ENCODE peak calls at places on chromosome 15, in eight cellular contexts. A is stimulated activated CD4-positive, alpha-beta T cell treated with anti-CD3 and anti-CD28 coated beads, Interleukin-4, amount 100 ng/mL, for 1 hour; R is A172; N is sciatic nerve; J is lung; C is neural crest cell; K is pons; G is activated T-helper 1 cell treated with Interleukin-2 at 50 U/mL for 16 hours. U is an unnamed sample.

GRCh38 chr15:65303687-65304392 is 637 bp upstream of the RNU5B-1 start:
- DNase-seq in N (no peak), K (peak; percentile 72), G (peak; percentile 56), A (peak; percentile 61), R (peak; percentile 45), J (peak; percentile 79), C (no peak), U (peak; percentile 76)

GRCh38 chr15:64731012-64731806 is 44.2 kb downstream of the RBPMS2 start:
- DNase-seq in A (peak; percentile 87), K (peak; percentile 66), R (peak; percentile 74), C (peak; percentile 85), J (peak; percentile 87), N (peak; percentile 92), G (peak; percentile 71), U (peak; percentile 83)

GRCh38 chr15:34259557-34259956 is 34.7 kb downstream of the EMC4 start:
- DNase-seq in C (no peak), G (no peak), J (no peak), N (no peak), A (no peak), R (no peak), K (no peak), U (no peak)

GRCh38 chr15:101063212-101063611 is 144.1 kb downstream of the LRRK1 start:
- DNase-seq in N (no peak), A (no peak), J (no peak), R (no peak), C (no peak), K (no peak), G (no peak), U (no peak)

GRCh38 chr15:29569533-29570092 is 252.7 kb downstream of the TJP1 start:
- DNase-seq in C (peak; percentile 14), J (no peak), K (no peak), A (no peak), R (no peak), N (no peak), G (no peak), U (no peak)

GRCh38 chr15:75181780-75182179 is 19.9 kb upstream of the C15orf39 start:
- DNase-seq in C (no peak), K (no peak), A (no peak), J (no peak), R (no peak), G (no peak), N (no peak), U (no peak)

GRCh38 chr15:70226337-70226980 is 128.7 kb upstream of the TLE3 start:
- DNase-seq in A (no peak), J (no peak), K (no peak), G (no peak), C (no peak), N (no peak), R (no peak), U (no peak)

GRCh38 chr15:65818927-65819562 is 27.0 kb upstream of the DENND4A start:
- DNase-seq in A (no peak), G (no peak), N (no peak), J (no peak), C (no peak), K (no peak), R (no peak), U (no peak)

GRCh38 chr15:67066041-67067021 is 929 bp downstream of the SMAD3 start:
- DNase-seq in R (no peak), C (peak; percentile 21), N (peak; percentile 65), K (no peak), A (peak; percentile 58), G (no peak), J (no peak), U (no peak)

GRCh38 chr15:88900309-88900981 is 5.1 kb upstream of the HAPLN3 start:
- DNase-seq in C (no peak), G (no peak), K (no peak), A (no peak), J (no peak), R (peak; percentile 85), N (no peak), U (no peak)

GRCh38 chr15:94582368-94582767 is 351.0 kb downstream of the MCTP2 start:
- DNase-seq in K (peak; percentile 51), N (no peak), R (no peak), J (no peak), G (no peak), C (peak; percentile 30), A (no peak), U (peak; percentile 31)

GRCh38 chr15:36429707-36430106 is 149.7 kb upstream of the CDIN1 start:
- DNase-seq in R (no peak), J (no peak), A (no peak), C (no peak), N (no peak), K (no peak), G (no peak), U (no peak)

GRCh38 chr15:74320358-74321247 is 46.8 kb downstream of the CYP11A1 start:
- DNase-seq in J (no peak), G (no peak), C (peak; percentile 87), R (no peak), N (peak; percentile 86), A (peak; percentile 25), K (peak; percentile 25), U (no peak)

GRCh38 chr15:88529021-88529630 is 17.4 kb downstream of the DET1 start:
- DNase-seq in N (no peak), K (no peak), A (no peak), C (no peak), G (no peak), R (no peak), J (no peak), U (no peak)

GRCh38 chr15:55630921-55631320 is 42.8 kb upstream of the PYGO1 start:
- DNase-seq in G (no peak), C (no peak), R (no peak), J (no peak), A (no peak), K (peak; percentile 51), N (no peak), U (no peak)

GRCh38 chr15:91950631-91951384 is 97.3 kb downstream of the SLCO3A1 start:
- DNase-seq in C (no peak), G (no peak), A (no peak), K (no peak), R (no peak), J (no peak), N (no peak), U (no peak)

GRCh38 chr15:50182233-50183013 is 427 bp downstream of the SLC27A2 start:
- DNase-seq in K (no peak), R (no peak), C (no peak), A (peak; percentile 42), J (no peak), G (peak; percentile 11), N (no peak), U (no peak)

GRCh38 chr15:74674161-74674560 is 21.7 kb downstream of the EDC3 start:
- DNase-seq in N (no peak), A (no peak), R (no peak), K (no peak), J (no peak), G (no peak), C (no peak), U (no peak)

GRCh38 chr15:25237291-25237978 is 201.4 kb downstream of the UBE3A start:
- DNase-seq in K (no peak), J (no peak), C (no peak), G (no peak), A (no peak), R (no peak), N (no peak), U (no peak)

GRCh38 chr15:98853593-98854420 is 153.8 kb downstream of the PGPEP1L start:
- DNase-seq in G (no peak), R (peak; percentile 25), C (no peak), N (no peak), A (no peak), K (no peak), J (no peak), U (no peak)

GRCh38 chr15:95894407-95894956 is 436.0 kb upstream of the NR2F2 start:
- DNase-seq in C (no peak), K (no peak), N (no peak), J (no peak), R (no peak), G (no peak), A (no peak), U (no peak)

GRCh38 chr15:90165157-90165556 is 36.0 kb upstream of the SEMA4B start:
- DNase-seq in K (no peak), R (no peak), J (no peak), N (no peak), C (no peak), G (no peak), A (no peak), U (no peak)

GRCh38 chr15:41490355-41490754 is 3.3 kb upstream of the ITPKA start:
- DNase-seq in R (peak; percentile 97), C (no peak), N (no peak), G (no peak), K (no peak), J (no peak), A (peak; percentile 23), U (no peak)

GRCh38 chr15:49990835-49991540 is 128.0 kb downstream of the ATP8B4 start:
- DNase-seq in C (no peak), N (no peak), R (no peak), J (no peak), G (no peak), A (no peak), K (no peak), U (no peak)

GRCh38 chr15:22808761-22809280 is 22.4 kb downstream of the NIPA1 start:
- DNase-seq in N (no peak), R (no peak), J (no peak), A (no peak), K (no peak), G (no peak), C (no peak), U (no peak)

GRCh38 chr15:66221126-66221525 is 32.4 kb downstream of the MEGF11 start:
- DNase-seq in J (no peak), N (no peak), G (no peak), C (no peak), A (no peak), K (no peak), R (no peak), U (no peak)

GRCh38 chr15:99443056-99443756 is 122.6 kb upstream of the MEF2A start:
- DNase-seq in K (no peak), A (no peak), R (no peak), G (no peak), C (no peak), J (peak; percentile 27), N (peak; percentile 52), U (no peak)

GRCh38 chr15:66566963-66567531 is 1.2 kb upstream of the LCTL start:
- DNase-seq in K (peak; percentile 70), A (peak; percentile 42), R (peak; percentile 54), J (peak; percentile 54), N (peak; percentile 79), G (peak; percentile 9), C (peak; percentile 87), U (peak; percentile 55)

GRCh38 chr15:89898628-89899302 is 5.0 kb upstream of the AP3S2 start:
- DNase-seq in A (peak; percentile 28), N (no peak), R (peak; percentile 47), K (no peak), J (no peak), C (no peak), G (peak; percentile 24), U (no peak)

GRCh38 chr15:84953136-84953535 is 28.5 kb upstream of the PDE8A start:
- DNase-seq in K (no peak), A (no peak), R (no peak), J (no peak), C (no peak), G (no peak), N (no peak), U (no peak)